ENCODE peak calls at places on chromosomes 1 and 21, in nine cellular contexts. One of them, this sample, is unnamed.

GRCh38 chr21:31860851-31861250 is 12.0 kb upstream of the HUNK start:
- DNase-seq in WERI-Rb-1: no peak
- DNase-seq in endothelial cell: no peak
- DNase-seq in DMS153: no peak
- DNase-seq in mucosa of gallbladder: no peak
- DNase-seq in stimulated activated CD8-positive, alpha-beta memory T cell treated with anti-CD3 and anti-CD28 coated beads, Interleukin-15, amount 100 ng/mL, for 4 hours: no peak
- DNase-seq in iPS DF 6.9: no peak
- DNase-seq in Daoy: no peak
- DNase-seq in MM.1S: no peak
- DNase-seq in this sample: no peak

GRCh38 chr1:151294748-151295462 is 12.8 kb downstream of the ZNF687 start:
- DNase-seq in WERI-Rb-1: no peak
- DNase-seq in endothelial cell: no peak
- DNase-seq in DMS153: no peak
- DNase-seq in mucosa of gallbladder: no peak
- DNase-seq in stimulated activated CD8-positive, alpha-beta memory T cell treated with anti-CD3 and anti-CD28 coated beads, Interleukin-15, amount 100 ng/mL, for 4 hours: no peak
- DNase-seq in iPS DF 6.9: no peak
- DNase-seq in Daoy: no peak
- DNase-seq in MM.1S: no peak
- DNase-seq in this sample: no peak

GRCh38 chr21:41634858-41635257 is 126.9 kb upstream of the TMPRSS2 start:
- DNase-seq in WERI-Rb-1: no peak
- DNase-seq in endothelial cell: no peak
- DNase-seq in DMS153: no peak
- DNase-seq in mucosa of gallbladder: no peak
- DNase-seq in stimulated activated CD8-positive, alpha-beta memory T cell treated with anti-CD3 and anti-CD28 coated beads, Interleukin-15, amount 100 ng/mL, for 4 hours: no peak
- DNase-seq in iPS DF 6.9: no peak
- DNase-seq in Daoy: peak
- DNase-seq in MM.1S: no peak
- DNase-seq in this sample: peak

GRCh38 chr21:42175110-42175710 is 43.7 kb upstream of the ABCG1 start:
- DNase-seq in WERI-Rb-1: no peak
- DNase-seq in endothelial cell: no peak
- DNase-seq in DMS153: no peak
- DNase-seq in mucosa of gallbladder: no peak
- DNase-seq in stimulated activated CD8-positive, alpha-beta memory T cell treated with anti-CD3 and anti-CD28 coated beads, Interleukin-15, amount 100 ng/mL, for 4 hours: no peak
- DNase-seq in iPS DF 6.9: no peak
- DNase-seq in Daoy: no peak
- DNase-seq in MM.1S: no peak
- DNase-seq in this sample: no peak

GRCh38 chr21:15285567-15285966 is 220.8 kb upstream of the NRIP1 start:
- DNase-seq in WERI-Rb-1: no peak
- DNase-seq in endothelial cell: no peak
- DNase-seq in DMS153: no peak
- DNase-seq in mucosa of gallbladder: no peak
- DNase-seq in stimulated activated CD8-positive, alpha-beta memory T cell treated with anti-CD3 and anti-CD28 coated beads, Interleukin-15, amount 100 ng/mL, for 4 hours: no peak
- DNase-seq in iPS DF 6.9: no peak
- DNase-seq in Daoy: no peak
- DNase-seq in MM.1S: no peak
- DNase-seq in this sample: no peak

GRCh38 chr1:118381197-118381596 is 196.2 kb upstream of the SPAG17 start:
- DNase-seq in WERI-Rb-1: no peak
- DNase-seq in endothelial cell: no peak
- DNase-seq in DMS153: no peak
- DNase-seq in mucosa of gallbladder: no peak
- DNase-seq in stimulated activated CD8-positive, alpha-beta memory T cell treated with anti-CD3 and anti-CD28 coated beads, Interleukin-15, amount 100 ng/mL, for 4 hours: no peak
- DNase-seq in iPS DF 6.9: no peak
- DNase-seq in Daoy: no peak
- DNase-seq in MM.1S: no peak
- DNase-seq in this sample: peak

GRCh38 chr1:110872745-110873435 is at the start of gene CD53:
- DNase-seq in WERI-Rb-1: no peak
- DNase-seq in endothelial cell: no peak
- DNase-seq in DMS153: no peak
- DNase-seq in mucosa of gallbladder: peak
- DNase-seq in stimulated activated CD8-positive, alpha-beta memory T cell treated with anti-CD3 and anti-CD28 coated beads, Interleukin-15, amount 100 ng/mL, for 4 hours: peak
- DNase-seq in iPS DF 6.9: no peak
- DNase-seq in Daoy: no peak
- DNase-seq in MM.1S: peak
- DNase-seq in this sample: no peak

GRCh38 chr1:203286161-203286984 is 18.9 kb upstream of the BTG2 start:
- DNase-seq in WERI-Rb-1: peak
- DNase-seq in endothelial cell: no peak
- DNase-seq in DMS153: no peak
- DNase-seq in mucosa of gallbladder: no peak
- DNase-seq in stimulated activated CD8-positive, alpha-beta memory T cell treated with anti-CD3 and anti-CD28 coated beads, Interleukin-15, amount 100 ng/mL, for 4 hours: no peak
- DNase-seq in iPS DF 6.9: no peak
- DNase-seq in Daoy: no peak
- DNase-seq in MM.1S: peak
- DNase-seq in this sample: no peak

GRCh38 chr1:33445108-33445507 is 14.2 kb upstream of the PHC2 start:
- DNase-seq in WERI-Rb-1: no peak
- DNase-seq in endothelial cell: no peak
- DNase-seq in DMS153: no peak
- DNase-seq in mucosa of gallbladder: no peak
- DNase-seq in stimulated activated CD8-positive, alpha-beta memory T cell treated with anti-CD3 and anti-CD28 coated beads, Interleukin-15, amount 100 ng/mL, for 4 hours: no peak
- DNase-seq in iPS DF 6.9: no peak
- DNase-seq in Daoy: no peak
- DNase-seq in MM.1S: no peak
- DNase-seq in this sample: no peak

GRCh38 chr1:173395762-173396161 is 81.4 kb upstream of the PRDX6 start:
- DNase-seq in WERI-Rb-1: no peak
- DNase-seq in endothelial cell: no peak
- DNase-seq in DMS153: no peak
- DNase-seq in mucosa of gallbladder: no peak
- DNase-seq in stimulated activated CD8-positive, alpha-beta memory T cell treated with anti-CD3 and anti-CD28 coated beads, Interleukin-15, amount 100 ng/mL, for 4 hours: no peak
- DNase-seq in iPS DF 6.9: no peak
- DNase-seq in Daoy: no peak
- DNase-seq in MM.1S: no peak
- DNase-seq in this sample: no peak

GRCh38 chr21:31397515-31397926 is 53.5 kb upstream of the TIAM1 start:
- DNase-seq in WERI-Rb-1: no peak
- DNase-seq in endothelial cell: no peak
- DNase-seq in DMS153: no peak
- DNase-seq in mucosa of gallbladder: no peak
- DNase-seq in stimulated activated CD8-positive, alpha-beta memory T cell treated with anti-CD3 and anti-CD28 coated beads, Interleukin-15, amount 100 ng/mL, for 4 hours: no peak
- DNase-seq in iPS DF 6.9: no peak
- DNase-seq in Daoy: peak
- DNase-seq in MM.1S: no peak
- DNase-seq in this sample: no peak

GRCh38 chr1:180235077-180235501 is 5.0 kb downstream of the LHX4 start:
- DNase-seq in WERI-Rb-1: no peak
- DNase-seq in endothelial cell: no peak
- DNase-seq in DMS153: no peak
- DNase-seq in mucosa of gallbladder: no peak
- DNase-seq in stimulated activated CD8-positive, alpha-beta memory T cell treated with anti-CD3 and anti-CD28 coated beads, Interleukin-15, amount 100 ng/mL, for 4 hours: no peak
- DNase-seq in iPS DF 6.9: no peak
- DNase-seq in Daoy: no peak
- DNase-seq in MM.1S: no peak
- DNase-seq in this sample: no peak

GRCh38 chr1:975896-976683 is 5.8 kb downstream of the PERM1 start:
- DNase-seq in WERI-Rb-1: peak
- DNase-seq in endothelial cell: peak
- DNase-seq in DMS153: peak
- DNase-seq in mucosa of gallbladder: peak
- DNase-seq in stimulated activated CD8-positive, alpha-beta memory T cell treated with anti-CD3 and anti-CD28 coated beads, Interleukin-15, amount 100 ng/mL, for 4 hours: no peak
- DNase-seq in iPS DF 6.9: no peak
- DNase-seq in Daoy: peak
- DNase-seq in MM.1S: peak
- DNase-seq in this sample: peak

GRCh38 chr1:28176492-28177470 is at the start of gene PTAFR:
- DNase-seq in WERI-Rb-1: no peak
- DNase-seq in endothelial cell: no peak
- DNase-seq in DMS153: no peak
- DNase-seq in mucosa of gallbladder: no peak
- DNase-seq in stimulated activated CD8-positive, alpha-beta memory T cell treated with anti-CD3 and anti-CD28 coated beads, Interleukin-15, amount 100 ng/mL, for 4 hours: no peak
- DNase-seq in iPS DF 6.9: no peak
- DNase-seq in Daoy: no peak
- DNase-seq in MM.1S: no peak
- DNase-seq in this sample: no peak

GRCh38 chr21:44708213-44708865 is 3.0 kb downstream of the TSPEAR start:
- DNase-seq in WERI-Rb-1: peak
- DNase-seq in endothelial cell: no peak
- DNase-seq in DMS153: no peak
- DNase-seq in mucosa of gallbladder: no peak
- DNase-seq in stimulated activated CD8-positive, alpha-beta memory T cell treated with anti-CD3 and anti-CD28 coated beads, Interleukin-15, amount 100 ng/mL, for 4 hours: no peak
- DNase-seq in iPS DF 6.9: no peak
- DNase-seq in Daoy: no peak
- DNase-seq in MM.1S: no peak
- DNase-seq in this sample: peak

GRCh38 chr21:18298228-18298627 is 53.6 kb downstream of the CHODL start:
- DNase-seq in WERI-Rb-1: peak
- DNase-seq in endothelial cell: no peak
- DNase-seq in DMS153: no peak
- DNase-seq in mucosa of gallbladder: no peak
- DNase-seq in stimulated activated CD8-positive, alpha-beta memory T cell treated with anti-CD3 and anti-CD28 coated beads, Interleukin-15, amount 100 ng/mL, for 4 hours: no peak
- DNase-seq in iPS DF 6.9: peak
- DNase-seq in Daoy: no peak
- DNase-seq in MM.1S: no peak
- DNase-seq in this sample: no peak

GRCh38 chr1:6625579-6626149 is 996 bp downstream of the THAP3 start:
- DNase-seq in WERI-Rb-1: peak
- DNase-seq in endothelial cell: peak
- DNase-seq in DMS153: no peak
- DNase-seq in mucosa of gallbladder: no peak
- DNase-seq in stimulated activated CD8-positive, alpha-beta memory T cell treated with anti-CD3 and anti-CD28 coated beads, Interleukin-15, amount 100 ng/mL, for 4 hours: no peak
- DNase-seq in iPS DF 6.9: no peak
- DNase-seq in Daoy: peak
- DNase-seq in MM.1S: peak
- DNase-seq in this sample: peak